ENCODE peak calls at places on chromosomes 1 and 21, in five cellular contexts. R is activated CD8-positive, alpha-beta memory T cell treated with anti-CD3 and anti-CD28 coated beads, Interleukin-2, amount 50 U/mL, for 48 hours; G is M059J; A is fibroblast of the conjunctiva; H is NCI-H2107. N is an unnamed sample.
A peak's percentile ranks its signal among the peaks of the same experiment; 100 is the strongest.

GRCh38 chr1:201508809-201509208 is 1.9 kb upstream of the CSRP1 start:
- DNase-seq in R (no peak), G (peak; percentile 90), A (no peak), H (no peak), N (no peak)

GRCh38 chr1:223848536-223848935 is 2.8 kb upstream of the TP53BP2 start:
- DNase-seq in R (no peak), G (no peak), A (no peak), H (no peak), N (no peak)

GRCh38 chr1:67545364-67545763 is 115.2 kb upstream of the SERBP1 start:
- DNase-seq in R (no peak), G (no peak), A (no peak), H (no peak), N (no peak)

GRCh38 chr1:29633271-29633615 is 396.9 kb downstream of the PTPRU start:
- DNase-seq in R (no peak), G (no peak), A (no peak), H (no peak), N (no peak)

GRCh38 chr1:18956189-18957135 is at the start of gene IFFO2:
- DNase-seq in R (peak; percentile 99), G (peak; percentile 92), A (peak; percentile 84), H (peak; percentile 91), N (peak; percentile 83)

GRCh38 chr1:164733070-164733469 is 174.1 kb downstream of the PBX1 start:
- DNase-seq in R (no peak), G (peak; percentile 85), A (no peak), H (no peak), N (no peak)

GRCh38 chr1:220528679-220529529 is 968 bp downstream of the MARK1 start:
- DNase-seq in R (no peak), G (no peak), A (no peak), H (no peak), N (no peak)

GRCh38 chr1:211517006-211517405 is 25.0 kb upstream of the RD3 start:
- DNase-seq in R (no peak), G (no peak), A (no peak), H (no peak), N (no peak)

GRCh38 chr1:204826970-204827369 is 43.7 kb upstream of the NFASC start:
- DNase-seq in R (peak; percentile 55), G (peak; percentile 25), A (no peak), H (no peak), N (no peak)

GRCh38 chr21:46183910-46184624 is at the start of gene SPATC1L:
- DNase-seq in R (peak; percentile 73), G (peak; percentile 69), A (no peak), H (no peak), N (no peak)

GRCh38 chr1:14778882-14779594 is 180.6 kb downstream of the KAZN start:
- DNase-seq in R (peak; percentile 70), G (peak; percentile 24), A (no peak), H (peak; percentile 26), N (no peak)

GRCh38 chr1:239926184-239926583 is 165.5 kb upstream of the FMN2 start:
- DNase-seq in R (no peak), G (no peak), A (no peak), H (no peak), N (no peak)

N was measured in KG1.